ENCODE peak calls at places on chromosomes 16 and 17, in five cellular contexts. One of them, this sample, is unnamed.

GRCh38 chr17:41777157-41777578 is 9.3 kb downstream of the JUP start:
- DNase-seq in gastrocnemius medialis: peak
- DNase-seq in HL-60: no peak
- DNase-seq in GM13977: no peak
- DNase-seq in stimulated activated CD4-positive, alpha-beta T cell treated with anti-CD3 and anti-CD28 coated beads, Interleukin-1b, Interleukin-23, amount 100 ng/mL, for 1 hour: no peak
- DNase-seq in this sample: no peak

GRCh38 chr17:50095626-50096037 is 481 bp downstream of the PDK2 start:
- DNase-seq in gastrocnemius medialis: peak
- DNase-seq in HL-60: no peak
- DNase-seq in GM13977: peak
- DNase-seq in stimulated activated CD4-positive, alpha-beta T cell treated with anti-CD3 and anti-CD28 coated beads, Interleukin-1b, Interleukin-23, amount 100 ng/mL, for 1 hour: no peak
- DNase-seq in this sample: no peak

GRCh38 chr16:85089485-85089884 is 22.8 kb downstream of the CIBAR2 start:
- DNase-seq in gastrocnemius medialis: no peak
- DNase-seq in HL-60: no peak
- DNase-seq in GM13977: no peak
- DNase-seq in stimulated activated CD4-positive, alpha-beta T cell treated with anti-CD3 and anti-CD28 coated beads, Interleukin-1b, Interleukin-23, amount 100 ng/mL, for 1 hour: no peak
- DNase-seq in this sample: no peak

GRCh38 chr17:75683467-75684041 is 16.4 kb downstream of the SAP30BP start:
- DNase-seq in gastrocnemius medialis: no peak
- DNase-seq in HL-60: no peak
- DNase-seq in GM13977: no peak
- DNase-seq in stimulated activated CD4-positive, alpha-beta T cell treated with anti-CD3 and anti-CD28 coated beads, Interleukin-1b, Interleukin-23, amount 100 ng/mL, for 1 hour: no peak
- DNase-seq in this sample: no peak

GRCh38 chr17:27323538-27324212 is 29.8 kb downstream of the WSB1 start:
- DNase-seq in gastrocnemius medialis: peak
- DNase-seq in HL-60: no peak
- DNase-seq in GM13977: no peak
- DNase-seq in stimulated activated CD4-positive, alpha-beta T cell treated with anti-CD3 and anti-CD28 coated beads, Interleukin-1b, Interleukin-23, amount 100 ng/mL, for 1 hour: no peak
- DNase-seq in this sample: no peak

GRCh38 chr17:57366558-57367351 is 110.4 kb downstream of the MSI2 start:
- DNase-seq in gastrocnemius medialis: peak
- DNase-seq in HL-60: no peak
- DNase-seq in GM13977: no peak
- DNase-seq in stimulated activated CD4-positive, alpha-beta T cell treated with anti-CD3 and anti-CD28 coated beads, Interleukin-1b, Interleukin-23, amount 100 ng/mL, for 1 hour: no peak
- DNase-seq in this sample: no peak

GRCh38 chr17:60149691-60150582 is at the start of gene CA4:
- DNase-seq in gastrocnemius medialis: no peak
- DNase-seq in HL-60: no peak
- DNase-seq in GM13977: peak
- DNase-seq in stimulated activated CD4-positive, alpha-beta T cell treated with anti-CD3 and anti-CD28 coated beads, Interleukin-1b, Interleukin-23, amount 100 ng/mL, for 1 hour: no peak
- DNase-seq in this sample: no peak

GRCh38 chr17:69269174-69269998 is 40.8 kb upstream of the ABCA10 start:
- DNase-seq in gastrocnemius medialis: no peak
- DNase-seq in HL-60: peak
- DNase-seq in GM13977: no peak
- DNase-seq in stimulated activated CD4-positive, alpha-beta T cell treated with anti-CD3 and anti-CD28 coated beads, Interleukin-1b, Interleukin-23, amount 100 ng/mL, for 1 hour: no peak
- DNase-seq in this sample: peak

GRCh38 chr17:41627316-41628072 is 3.1 kb upstream of the KRT17 start:
- DNase-seq in gastrocnemius medialis: no peak
- DNase-seq in HL-60: no peak
- DNase-seq in GM13977: no peak
- DNase-seq in stimulated activated CD4-positive, alpha-beta T cell treated with anti-CD3 and anti-CD28 coated beads, Interleukin-1b, Interleukin-23, amount 100 ng/mL, for 1 hour: no peak
- DNase-seq in this sample: no peak

GRCh38 chr17:2064511-2064910 is 9.6 kb downstream of the HIC1 start:
- DNase-seq in gastrocnemius medialis: no peak
- DNase-seq in HL-60: no peak
- DNase-seq in GM13977: no peak
- DNase-seq in stimulated activated CD4-positive, alpha-beta T cell treated with anti-CD3 and anti-CD28 coated beads, Interleukin-1b, Interleukin-23, amount 100 ng/mL, for 1 hour: no peak
- DNase-seq in this sample: no peak

GRCh38 chr16:19781196-19781595 is 63.1 kb downstream of the IQCK start:
- DNase-seq in gastrocnemius medialis: no peak
- DNase-seq in HL-60: no peak
- DNase-seq in GM13977: no peak
- DNase-seq in stimulated activated CD4-positive, alpha-beta T cell treated with anti-CD3 and anti-CD28 coated beads, Interleukin-1b, Interleukin-23, amount 100 ng/mL, for 1 hour: no peak
- DNase-seq in this sample: no peak

GRCh38 chr17:50892101-50892776 is 26.1 kb upstream of the TOB1 start:
- DNase-seq in gastrocnemius medialis: no peak
- DNase-seq in HL-60: no peak
- DNase-seq in GM13977: no peak
- DNase-seq in stimulated activated CD4-positive, alpha-beta T cell treated with anti-CD3 and anti-CD28 coated beads, Interleukin-1b, Interleukin-23, amount 100 ng/mL, for 1 hour: no peak
- DNase-seq in this sample: no peak

GRCh38 chr16:67150058-67150832 is 553 bp downstream of the B3GNT9 start:
- DNase-seq in gastrocnemius medialis: no peak
- DNase-seq in HL-60: no peak
- DNase-seq in GM13977: peak
- DNase-seq in stimulated activated CD4-positive, alpha-beta T cell treated with anti-CD3 and anti-CD28 coated beads, Interleukin-1b, Interleukin-23, amount 100 ng/mL, for 1 hour: no peak
- DNase-seq in this sample: no peak

GRCh38 chr16:35431829-35432663 is 1972.6 kb downstream of the TP53TG3F start:
- DNase-seq in gastrocnemius medialis: no peak
- DNase-seq in HL-60: no peak
- DNase-seq in GM13977: no peak
- DNase-seq in stimulated activated CD4-positive, alpha-beta T cell treated with anti-CD3 and anti-CD28 coated beads, Interleukin-1b, Interleukin-23, amount 100 ng/mL, for 1 hour: no peak
- DNase-seq in this sample: no peak

GRCh38 chr16:57224651-57225335 is 20.3 kb upstream of the ARL2BP start:
- DNase-seq in gastrocnemius medialis: no peak
- DNase-seq in HL-60: no peak
- DNase-seq in GM13977: no peak
- DNase-seq in stimulated activated CD4-positive, alpha-beta T cell treated with anti-CD3 and anti-CD28 coated beads, Interleukin-1b, Interleukin-23, amount 100 ng/mL, for 1 hour: no peak
- DNase-seq in this sample: no peak

GRCh38 chr16:85291302-85292148 is 179.3 kb upstream of the CIBAR2 start:
- DNase-seq in gastrocnemius medialis: no peak
- DNase-seq in HL-60: no peak
- DNase-seq in GM13977: no peak
- DNase-seq in stimulated activated CD4-positive, alpha-beta T cell treated with anti-CD3 and anti-CD28 coated beads, Interleukin-1b, Interleukin-23, amount 100 ng/mL, for 1 hour: no peak
- DNase-seq in this sample: no peak

GRCh38 chr16:12061336-12062055 is 85.0 kb downstream of the SNX29 start:
- DNase-seq in gastrocnemius medialis: no peak
- DNase-seq in HL-60: no peak
- DNase-seq in GM13977: no peak
- DNase-seq in stimulated activated CD4-positive, alpha-beta T cell treated with anti-CD3 and anti-CD28 coated beads, Interleukin-1b, Interleukin-23, amount 100 ng/mL, for 1 hour: no peak
- DNase-seq in this sample: no peak

GRCh38 chr16:88352261-88353200 is 30.2 kb upstream of the ZNF469 start:
- DNase-seq in gastrocnemius medialis: no peak
- DNase-seq in HL-60: no peak
- DNase-seq in GM13977: no peak
- DNase-seq in stimulated activated CD4-positive, alpha-beta T cell treated with anti-CD3 and anti-CD28 coated beads, Interleukin-1b, Interleukin-23, amount 100 ng/mL, for 1 hour: no peak
- DNase-seq in this sample: no peak

GRCh38 chr16:26442333-26442732 is 624.4 kb upstream of the C16orf82 start:
- DNase-seq in gastrocnemius medialis: no peak
- DNase-seq in HL-60: no peak
- DNase-seq in GM13977: no peak
- DNase-seq in stimulated activated CD4-positive, alpha-beta T cell treated with anti-CD3 and anti-CD28 coated beads, Interleukin-1b, Interleukin-23, amount 100 ng/mL, for 1 hour: no peak
- DNase-seq in this sample: no peak

GRCh38 chr17:520447-521167 is 168.0 kb upstream of the RPH3AL start:
- DNase-seq in gastrocnemius medialis: no peak
- DNase-seq in HL-60: no peak
- DNase-seq in GM13977: no peak
- DNase-seq in stimulated activated CD4-positive, alpha-beta T cell treated with anti-CD3 and anti-CD28 coated beads, Interleukin-1b, Interleukin-23, amount 100 ng/mL, for 1 hour: no peak
- DNase-seq in this sample: no peak

GRCh38 chr17:4744999-4745969 is 5.6 kb upstream of the CXCL16 start:
- DNase-seq in gastrocnemius medialis: no peak
- DNase-seq in HL-60: no peak
- DNase-seq in GM13977: no peak
- DNase-seq in stimulated activated CD4-positive, alpha-beta T cell treated with anti-CD3 and anti-CD28 coated beads, Interleukin-1b, Interleukin-23, amount 100 ng/mL, for 1 hour: no peak
- DNase-seq in this sample: no peak

GRCh38 chr16:77711775-77712174 is 10.5 kb upstream of the NUDT7 start:
- DNase-seq in gastrocnemius medialis: no peak
- DNase-seq in HL-60: no peak
- DNase-seq in GM13977: no peak
- DNase-seq in stimulated activated CD4-positive, alpha-beta T cell treated with anti-CD3 and anti-CD28 coated beads, Interleukin-1b, Interleukin-23, amount 100 ng/mL, for 1 hour: no peak
- DNase-seq in this sample: no peak